ENCODE peak calls at places on chromosomes 13 and 19, in five cellular contexts. N is T-helper 1 cell; R is DMS153; Y is activated T-cell treated with anti-CD3 and anti-CD28 coated beads, Interleukin-2, amount 50 U/mL, for 4 hours; S is choroid plexus epithelial cell. X is an unnamed sample.

GRCh38 chr19:46659151-46660007 is 1.6 kb downstream of the DACT3 start:
- DNase-seq in S (no peak), N (no peak), R (no peak), Y (no peak), X (no peak)

GRCh38 chr19:6340493-6341201 is 7.2 kb upstream of the ACER1 start:
- DNase-seq in Y (no peak), R (no peak), N (no peak), S (no peak), X (no peak)

GRCh38 chr19:3637621-3638020 is 11.0 kb upstream of the CACTIN start:
- DNase-seq in Y (no peak), N (no peak), S (no peak), R (no peak), X (no peak)

GRCh38 chr19:29384676-29385075 is 141.1 kb upstream of the VSTM2B start:
- DNase-seq in N (no peak), Y (no peak), R (no peak), S (no peak), X (no peak)

GRCh38 chr13:106588367-106588766 is 20.4 kb upstream of the ARGLU1 start:
- DNase-seq in S (no peak), R (no peak), N (no peak), Y (no peak), X (no peak)

GRCh38 chr13:38763446-38764381 is 76.8 kb downstream of the FREM2 start:
- DNase-seq in S (peak), R (peak), N (no peak), Y (no peak), X (no peak)

GRCh38 chr13:95676100-95676774 is 702 bp upstream of the DNAJC3 start:
- DNase-seq in R (no peak), N (peak), Y (no peak), S (peak), X (peak)

GRCh38 chr13:50334944-50335343 is 319.7 kb downstream of the KCNRG start:
- DNase-seq in Y (no peak), S (peak), R (no peak), N (no peak), X (no peak)

GRCh38 chr19:16315825-16316505 is 8.7 kb upstream of the KLF2 start:
- DNase-seq in Y (no peak), R (no peak), S (peak), N (no peak), X (no peak)

GRCh38 chr19:45613926-45614725 is 12.1 kb upstream of the GPR4 start:
- DNase-seq in R (peak), N (peak), Y (no peak), S (peak), X (peak)

GRCh38 chr13:24280722-24281121 is 28.7 kb upstream of the C1QTNF9 start:
- DNase-seq in S (no peak), Y (no peak), N (no peak), R (no peak), X (no peak)

GRCh38 chr19:36245210-36246005 is 30.5 kb downstream of the ZNF146 start:
- DNase-seq in N (no peak), Y (no peak), R (no peak), S (no peak), X (no peak)

GRCh38 chr19:5665781-5666513 is 14.4 kb downstream of the MICOS13 start:
- DNase-seq in R (no peak), N (no peak), Y (no peak), S (peak), X (no peak)

GRCh38 chr13:71864981-71865857 is 1.8 kb downstream of the DACH1 start:
- DNase-seq in Y (no peak), R (no peak), N (no peak), S (no peak), X (no peak)

GRCh38 chr19:41753159-41753558 is 2.2 kb upstream of the CEACAM6 start:
- DNase-seq in R (peak), Y (peak), S (peak), N (peak), X (peak)

GRCh38 chr13:101626925-101627555 is 174.6 kb downstream of the ITGBL1 start:
- DNase-seq in S (peak), N (peak), R (no peak), Y (no peak), X (peak)

X was measured in stimulated activated naive CD4-positive, alpha-beta T cell treated with Interleukin-2 at 50 U/mL for 16 hours.